ENCODE peak calls at places on chromosome 1, in eight cellular contexts. One of them, this sample, is unnamed.

GRCh38 chr1:38872401-38873026 is 634 bp downstream of the MYCBP start:
- DNase-seq in esophagus squamous epithelium: no peak
- DNase-seq in cardiac muscle cell: peak; percentile 32
- DNase-seq in body of pancreas: peak; percentile 33
- DNase-seq in testis: no peak
- DNase-seq in left ventricle myocardium inferior: no peak
- DNase-seq in A549: peak; percentile 15
- DNase-seq in MM.1S: peak; percentile 66
- DNase-seq in this sample: no peak

GRCh38 chr1:213242883-213243282 is 191.8 kb downstream of the RPS6KC1 start:
- DNase-seq in esophagus squamous epithelium: no peak
- DNase-seq in cardiac muscle cell: no peak
- DNase-seq in body of pancreas: no peak
- DNase-seq in testis: no peak
- DNase-seq in left ventricle myocardium inferior: no peak
- DNase-seq in A549: no peak
- DNase-seq in MM.1S: no peak
- DNase-seq in this sample: no peak

GRCh38 chr1:66542811-66543767 is 9.1 kb downstream of the SGIP1 start:
- DNase-seq in esophagus squamous epithelium: no peak
- DNase-seq in cardiac muscle cell: peak; percentile 63
- DNase-seq in body of pancreas: peak; percentile 84
- DNase-seq in testis: peak; percentile 92
- DNase-seq in left ventricle myocardium inferior: peak; percentile 72
- DNase-seq in A549: no peak
- DNase-seq in MM.1S: no peak
- DNase-seq in this sample: peak; percentile 88

GRCh38 chr1:180745098-180745497 is 113.3 kb downstream of the XPR1 start:
- DNase-seq in esophagus squamous epithelium: no peak
- DNase-seq in cardiac muscle cell: no peak
- DNase-seq in body of pancreas: no peak
- DNase-seq in testis: no peak
- DNase-seq in left ventricle myocardium inferior: no peak
- DNase-seq in A549: no peak
- DNase-seq in MM.1S: no peak
- DNase-seq in this sample: no peak

GRCh38 chr1:92486251-92487077 is at the start of gene GFI1:
- DNase-seq in esophagus squamous epithelium: no peak
- DNase-seq in cardiac muscle cell: peak; percentile 42
- DNase-seq in body of pancreas: peak; percentile 85
- DNase-seq in testis: peak; percentile 23
- DNase-seq in left ventricle myocardium inferior: peak; percentile 29
- DNase-seq in A549: no peak
- DNase-seq in MM.1S: peak; percentile 87
- DNase-seq in this sample: no peak

GRCh38 chr1:113370868-113371267 is 19.4 kb upstream of the MAGI3 start:
- DNase-seq in esophagus squamous epithelium: no peak
- DNase-seq in cardiac muscle cell: no peak
- DNase-seq in body of pancreas: no peak
- DNase-seq in testis: no peak
- DNase-seq in left ventricle myocardium inferior: no peak
- DNase-seq in A549: no peak
- DNase-seq in MM.1S: no peak
- DNase-seq in this sample: no peak

GRCh38 chr1:172762087-172762486 is 103.2 kb downstream of the FASLG start:
- DNase-seq in esophagus squamous epithelium: no peak
- DNase-seq in cardiac muscle cell: no peak
- DNase-seq in body of pancreas: no peak
- DNase-seq in testis: no peak
- DNase-seq in left ventricle myocardium inferior: no peak
- DNase-seq in A549: no peak
- DNase-seq in MM.1S: no peak
- DNase-seq in this sample: no peak

GRCh38 chr1:248815407-248816034 is 10.2 kb downstream of the SH3BP5L start:
- DNase-seq in esophagus squamous epithelium: no peak
- DNase-seq in cardiac muscle cell: no peak
- DNase-seq in body of pancreas: no peak
- DNase-seq in testis: no peak
- DNase-seq in left ventricle myocardium inferior: no peak
- DNase-seq in A549: no peak
- DNase-seq in MM.1S: no peak
- DNase-seq in this sample: no peak

GRCh38 chr1:222464841-222465210 is 83.1 kb downstream of the HHIPL2 start:
- DNase-seq in esophagus squamous epithelium: no peak
- DNase-seq in cardiac muscle cell: peak; percentile 41
- DNase-seq in body of pancreas: peak; percentile 67
- DNase-seq in testis: peak; percentile 64
- DNase-seq in left ventricle myocardium inferior: peak; percentile 27
- DNase-seq in A549: peak; percentile 64
- DNase-seq in MM.1S: peak; percentile 60
- DNase-seq in this sample: no peak

GRCh38 chr1:108889706-108890105 is 12.9 kb downstream of the GPSM2 start:
- DNase-seq in esophagus squamous epithelium: no peak
- DNase-seq in cardiac muscle cell: no peak
- DNase-seq in body of pancreas: no peak
- DNase-seq in testis: no peak
- DNase-seq in left ventricle myocardium inferior: no peak
- DNase-seq in A549: no peak
- DNase-seq in MM.1S: no peak
- DNase-seq in this sample: no peak

GRCh38 chr1:154405762-154406571 is 824 bp downstream of the IL6R start:
- DNase-seq in esophagus squamous epithelium: no peak
- DNase-seq in cardiac muscle cell: peak; percentile 65
- DNase-seq in body of pancreas: peak; percentile 80
- DNase-seq in testis: peak; percentile 73
- DNase-seq in left ventricle myocardium inferior: peak; percentile 86
- DNase-seq in A549: peak; percentile 55
- DNase-seq in MM.1S: peak; percentile 77
- DNase-seq in this sample: peak; percentile 82

GRCh38 chr1:77825356-77825709 is 45.9 kb downstream of the MIGA1 start:
- DNase-seq in esophagus squamous epithelium: no peak
- DNase-seq in cardiac muscle cell: peak; percentile 74
- DNase-seq in body of pancreas: peak; percentile 75
- DNase-seq in testis: peak; percentile 36
- DNase-seq in left ventricle myocardium inferior: no peak
- DNase-seq in A549: no peak
- DNase-seq in MM.1S: peak; percentile 54
- DNase-seq in this sample: no peak

GRCh38 chr1:47317841-47318240 is 3.9 kb upstream of the STIL start:
- DNase-seq in esophagus squamous epithelium: no peak
- DNase-seq in cardiac muscle cell: no peak
- DNase-seq in body of pancreas: no peak
- DNase-seq in testis: no peak
- DNase-seq in left ventricle myocardium inferior: no peak
- DNase-seq in A549: no peak
- DNase-seq in MM.1S: no peak
- DNase-seq in this sample: no peak

GRCh38 chr1:85628791-85629531 is 48.4 kb downstream of the CCN1 start:
- DNase-seq in esophagus squamous epithelium: no peak
- DNase-seq in cardiac muscle cell: no peak
- DNase-seq in body of pancreas: peak; percentile 67
- DNase-seq in testis: no peak
- DNase-seq in left ventricle myocardium inferior: peak; percentile 52
- DNase-seq in A549: peak; percentile 73
- DNase-seq in MM.1S: no peak
- DNase-seq in this sample: peak; percentile 81

GRCh38 chr1:85330711-85331290 is 54.4 kb upstream of the BCL10 start:
- DNase-seq in esophagus squamous epithelium: no peak
- DNase-seq in cardiac muscle cell: no peak
- DNase-seq in body of pancreas: peak; percentile 20
- DNase-seq in testis: no peak
- DNase-seq in left ventricle myocardium inferior: peak; percentile 34
- DNase-seq in A549: no peak
- DNase-seq in MM.1S: no peak
- DNase-seq in this sample: no peak

GRCh38 chr1:210949039-210949438 is 184.9 kb downstream of the KCNH1 start:
- DNase-seq in esophagus squamous epithelium: no peak
- DNase-seq in cardiac muscle cell: no peak
- DNase-seq in body of pancreas: no peak
- DNase-seq in testis: no peak
- DNase-seq in left ventricle myocardium inferior: no peak
- DNase-seq in A549: no peak
- DNase-seq in MM.1S: no peak
- DNase-seq in this sample: no peak

GRCh38 chr1:159936284-159936904 is 9.0 kb downstream of the IGSF9 start:
- DNase-seq in esophagus squamous epithelium: no peak
- DNase-seq in cardiac muscle cell: peak; percentile 53
- DNase-seq in body of pancreas: peak; percentile 79
- DNase-seq in testis: peak; percentile 74
- DNase-seq in left ventricle myocardium inferior: peak; percentile 72
- DNase-seq in A549: peak; percentile 84
- DNase-seq in MM.1S: peak; percentile 74
- DNase-seq in this sample: peak; percentile 58

GRCh38 chr1:201419737-201420607 is 1.6 kb downstream of the TNNI1 start:
- DNase-seq in esophagus squamous epithelium: no peak
- DNase-seq in cardiac muscle cell: peak; percentile 87
- DNase-seq in body of pancreas: no peak
- DNase-seq in testis: peak; percentile 22
- DNase-seq in left ventricle myocardium inferior: no peak
- DNase-seq in A549: no peak
- DNase-seq in MM.1S: no peak
- DNase-seq in this sample: no peak

GRCh38 chr1:64515427-64515826 is 45.5 kb downstream of the CACHD1 start:
- DNase-seq in esophagus squamous epithelium: no peak
- DNase-seq in cardiac muscle cell: no peak
- DNase-seq in body of pancreas: peak; percentile 82
- DNase-seq in testis: peak; percentile 73
- DNase-seq in left ventricle myocardium inferior: peak; percentile 42
- DNase-seq in A549: no peak
- DNase-seq in MM.1S: no peak
- DNase-seq in this sample: no peak

GRCh38 chr1:2145946-2146835 is 48.4 kb downstream of the FAAP20 start:
- DNase-seq in esophagus squamous epithelium: no peak
- DNase-seq in cardiac muscle cell: no peak
- DNase-seq in body of pancreas: no peak
- DNase-seq in testis: no peak
- DNase-seq in left ventricle myocardium inferior: peak; percentile 12
- DNase-seq in A549: no peak
- DNase-seq in MM.1S: no peak
- DNase-seq in this sample: no peak

GRCh38 chr1:233294991-233295774 is at the start of gene PCNX2:
- DNase-seq in esophagus squamous epithelium: peak; percentile 22
- DNase-seq in cardiac muscle cell: peak; percentile 65
- DNase-seq in body of pancreas: peak; percentile 74
- DNase-seq in testis: peak; percentile 81
- DNase-seq in left ventricle myocardium inferior: no peak
- DNase-seq in A549: peak; percentile 88
- DNase-seq in MM.1S: peak; percentile 90
- DNase-seq in this sample: no peak

GRCh38 chr1:46401964-46402626 is 8.0 kb downstream of the FAAH start:
- DNase-seq in esophagus squamous epithelium: no peak
- DNase-seq in cardiac muscle cell: no peak
- DNase-seq in body of pancreas: peak; percentile 92
- DNase-seq in testis: peak; percentile 67
- DNase-seq in left ventricle myocardium inferior: peak; percentile 39
- DNase-seq in A549: no peak
- DNase-seq in MM.1S: no peak
- DNase-seq in this sample: peak; percentile 81

GRCh38 chr1:35030338-35031102 is 1.2 kb downstream of the ZMYM6 start:
- DNase-seq in esophagus squamous epithelium: no peak
- DNase-seq in cardiac muscle cell: no peak
- DNase-seq in body of pancreas: no peak
- DNase-seq in testis: no peak
- DNase-seq in left ventricle myocardium inferior: no peak
- DNase-seq in A549: no peak
- DNase-seq in MM.1S: no peak
- DNase-seq in this sample: no peak

GRCh38 chr1:94805912-94806311 is 14.2 kb upstream of the SLC44A3 start:
- DNase-seq in esophagus squamous epithelium: no peak
- DNase-seq in cardiac muscle cell: peak; percentile 62
- DNase-seq in body of pancreas: peak; percentile 69
- DNase-seq in testis: peak; percentile 78
- DNase-seq in left ventricle myocardium inferior: no peak
- DNase-seq in A549: peak; percentile 26
- DNase-seq in MM.1S: peak; percentile 12
- DNase-seq in this sample: no peak

GRCh38 chr1:7727816-7728477 is 43.1 kb upstream of the VAMP3 start:
- DNase-seq in esophagus squamous epithelium: no peak
- DNase-seq in cardiac muscle cell: no peak
- DNase-seq in body of pancreas: no peak
- DNase-seq in testis: no peak
- DNase-seq in left ventricle myocardium inferior: no peak
- DNase-seq in A549: no peak
- DNase-seq in MM.1S: no peak
- DNase-seq in this sample: no peak

GRCh38 chr1:42930178-42931107 is 28.2 kb downstream of the SLC2A1 start:
- DNase-seq in esophagus squamous epithelium: no peak
- DNase-seq in cardiac muscle cell: no peak
- DNase-seq in body of pancreas: no peak
- DNase-seq in testis: no peak
- DNase-seq in left ventricle myocardium inferior: no peak
- DNase-seq in A549: no peak
- DNase-seq in MM.1S: no peak
- DNase-seq in this sample: peak; percentile 48
- H3K27ac ChIP-seq in esophagus squamous epithelium: peak overlapping the region; percentile 61
- H3K27ac ChIP-seq in cardiac muscle cell: no peak overlapping the region
- H3K27ac ChIP-seq in body of pancreas: no peak overlapping the region
- H3K27ac ChIP-seq in testis: no peak overlapping the region
- H3K27ac ChIP-seq in left ventricle myocardium inferior: peak overlapping the region; percentile 52
- H3K27ac ChIP-seq in A549: peak overlapping the region; percentile 99
- H3K27ac ChIP-seq in MM.1S: no peak overlapping the region
- H3K27ac ChIP-seq in this sample: peak overlapping the region; percentile 89

GRCh38 chr1:235329139-235329808 is 904 bp downstream of the GGPS1 start:
- DNase-seq in esophagus squamous epithelium: no peak
- DNase-seq in cardiac muscle cell: peak; percentile 55
- DNase-seq in body of pancreas: peak; percentile 60
- DNase-seq in testis: peak; percentile 40
- DNase-seq in left ventricle myocardium inferior: no peak
- DNase-seq in A549: no peak
- DNase-seq in MM.1S: peak; percentile 83
- DNase-seq in this sample: no peak
- TF ChIP-seq CTCF in esophagus squamous epithelium: no peak
- TF ChIP-seq CTCF in cardiac muscle cell: peak; percentile 9
- TF ChIP-seq CTCF in body of pancreas: no peak
- TF ChIP-seq CTCF in testis: no peak
- TF ChIP-seq CTCF in left ventricle myocardium inferior: no peak
- TF ChIP-seq CTCF in A549: peak; percentile 7
- TF ChIP-seq CTCF in MM.1S: peak; percentile 40
- TF ChIP-seq CTCF in this sample: peak; percentile 2

GRCh38 chr1:226414098-226414698 is 6.3 kb upstream of the PARP1 start:
- DNase-seq in esophagus squamous epithelium: no peak
- DNase-seq in cardiac muscle cell: no peak
- DNase-seq in body of pancreas: no peak
- DNase-seq in testis: no peak
- DNase-seq in left ventricle myocardium inferior: no peak
- DNase-seq in A549: no peak
- DNase-seq in MM.1S: no peak
- DNase-seq in this sample: no peak
- H3K4me1 ChIP-seq in esophagus squamous epithelium: no peaks in the 10 kb centered on the region
- H3K4me1 ChIP-seq in cardiac muscle cell: no peaks in the 10 kb centered on the region
- H3K4me1 ChIP-seq in body of pancreas: no peaks in the 10 kb centered on the region
- H3K4me1 ChIP-seq in testis: no peaks in the 10 kb centered on the region
- H3K4me1 ChIP-seq in left ventricle myocardium inferior: no peaks in the 10 kb centered on the region
- H3K4me1 ChIP-seq in A549: no peaks in the 10 kb centered on the region
- H3K4me1 ChIP-seq in MM.1S: peaks cover 10% of the 10 kb centered on the region
- H3K4me1 ChIP-seq in this sample: no peaks in the 10 kb centered on the region

GRCh38 chr1:215677112-215677511 is 110.0 kb downstream of the KCTD3 start:
- DNase-seq in esophagus squamous epithelium: no peak
- DNase-seq in cardiac muscle cell: no peak
- DNase-seq in body of pancreas: no peak
- DNase-seq in testis: no peak
- DNase-seq in left ventricle myocardium inferior: no peak
- DNase-seq in A549: peak; percentile 12
- DNase-seq in MM.1S: no peak
- DNase-seq in this sample: no peak

GRCh38 chr1:215679231-215679630 is 112.1 kb downstream of the KCTD3 start:
- DNase-seq in esophagus squamous epithelium: no peak
- DNase-seq in cardiac muscle cell: no peak
- DNase-seq in body of pancreas: no peak
- DNase-seq in testis: no peak
- DNase-seq in left ventricle myocardium inferior: no peak
- DNase-seq in A549: no peak
- DNase-seq in MM.1S: no peak
- DNase-seq in this sample: no peak

GRCh38 chr1:215682232-215682631 is 115.1 kb downstream of the KCTD3 start:
- DNase-seq in esophagus squamous epithelium: no peak
- DNase-seq in cardiac muscle cell: no peak
- DNase-seq in body of pancreas: no peak
- DNase-seq in testis: no peak
- DNase-seq in left ventricle myocardium inferior: no peak
- DNase-seq in A549: no peak
- DNase-seq in MM.1S: peak; percentile 18
- DNase-seq in this sample: no peak
- H3K27ac ChIP-seq in esophagus squamous epithelium: no peak overlapping the region
- H3K27ac ChIP-seq in cardiac muscle cell: no peak overlapping the region
- H3K27ac ChIP-seq in body of pancreas: no peak overlapping the region
- H3K27ac ChIP-seq in testis: no peak overlapping the region
- H3K27ac ChIP-seq in left ventricle myocardium inferior: no peak overlapping the region
- H3K27ac ChIP-seq in A549: no peak overlapping the region
- H3K27ac ChIP-seq in MM.1S: no peak overlapping the region
- H3K27ac ChIP-seq in this sample: no peak overlapping the region

This sample was measured in breast epithelium.